ENCODE peak calls at places on chromosomes 3 and 15, in six cellular contexts. One of them, this sample, is unnamed.

GRCh38 chr15:40069178-40070165 is 30.5 kb upstream of the SRP14 start:
- DNase-seq in astrocyte: no peak
- DNase-seq in stomach: peak; percentile 99
- DNase-seq in lung: peak; percentile 91
- DNase-seq in GM12878: no peak
- DNase-seq in AG04450: no peak
- DNase-seq in this sample: peak; percentile 90

GRCh38 chr3:48430359-48431101 is 644 bp upstream of the PLXNB1 start:
- DNase-seq in astrocyte: no peak
- DNase-seq in stomach: no peak
- DNase-seq in lung: no peak
- DNase-seq in GM12878: no peak
- DNase-seq in AG04450: no peak
- DNase-seq in this sample: no peak

GRCh38 chr3:65776494-65776893 is 262.2 kb downstream of the MAGI1 start:
- DNase-seq in astrocyte: peak; percentile 40
- DNase-seq in stomach: no peak
- DNase-seq in lung: no peak
- DNase-seq in GM12878: no peak
- DNase-seq in AG04450: peak; percentile 7
- DNase-seq in this sample: no peak

GRCh38 chr3:29468150-29468549 is 187.3 kb downstream of the RBMS3 start:
- DNase-seq in astrocyte: no peak
- DNase-seq in stomach: no peak
- DNase-seq in lung: no peak
- DNase-seq in GM12878: no peak
- DNase-seq in AG04450: no peak
- DNase-seq in this sample: no peak

GRCh38 chr3:38111696-38112377 is 25.1 kb downstream of the ACAA1 start:
- DNase-seq in astrocyte: no peak
- DNase-seq in stomach: peak; percentile 25
- DNase-seq in lung: no peak
- DNase-seq in GM12878: no peak
- DNase-seq in AG04450: no peak
- DNase-seq in this sample: no peak

GRCh38 chr15:94258246-94258645 is 26.9 kb downstream of the MCTP2 start:
- DNase-seq in astrocyte: no peak
- DNase-seq in stomach: no peak
- DNase-seq in lung: no peak
- DNase-seq in GM12878: no peak
- DNase-seq in AG04450: no peak
- DNase-seq in this sample: peak; percentile 9

GRCh38 chr15:25797511-25798206 is 65.5 kb downstream of the ATP10A start:
- DNase-seq in astrocyte: no peak
- DNase-seq in stomach: no peak
- DNase-seq in lung: no peak
- DNase-seq in GM12878: no peak
- DNase-seq in AG04450: no peak
- DNase-seq in this sample: no peak

GRCh38 chr3:123342631-123343080 is 106.2 kb downstream of the ADCY5 start:
- DNase-seq in astrocyte: no peak
- DNase-seq in stomach: no peak
- DNase-seq in lung: no peak
- DNase-seq in GM12878: no peak
- DNase-seq in AG04450: no peak
- DNase-seq in this sample: no peak

GRCh38 chr15:32998979-32999677 is 195.4 kb downstream of the FMN1 start:
- DNase-seq in astrocyte: no peak
- DNase-seq in stomach: no peak
- DNase-seq in lung: no peak
- DNase-seq in GM12878: no peak
- DNase-seq in AG04450: no peak
- DNase-seq in this sample: no peak

GRCh38 chr15:62035256-62035908 is 24.9 kb downstream of the VPS13C start:
- DNase-seq in astrocyte: peak; percentile 75
- DNase-seq in stomach: no peak
- DNase-seq in lung: no peak
- DNase-seq in GM12878: no peak
- DNase-seq in AG04450: peak; percentile 6
- DNase-seq in this sample: no peak

GRCh38 chr3:52915245-52915772 is 18.0 kb upstream of the STIMATE start:
- DNase-seq in astrocyte: peak; percentile 15
- DNase-seq in stomach: no peak
- DNase-seq in lung: no peak
- DNase-seq in GM12878: no peak
- DNase-seq in AG04450: no peak
- DNase-seq in this sample: no peak

GRCh38 chr15:87368511-87368910 is 888.0 kb downstream of the NTRK3 start:
- DNase-seq in astrocyte: no peak
- DNase-seq in stomach: no peak
- DNase-seq in lung: no peak
- DNase-seq in GM12878: no peak
- DNase-seq in AG04450: no peak
- DNase-seq in this sample: no peak

GRCh38 chr15:63041982-63042878 is at the start of gene TPM1:
- DNase-seq in astrocyte: peak; percentile 91
- DNase-seq in stomach: peak; percentile 64
- DNase-seq in lung: peak; percentile 74
- DNase-seq in GM12878: no peak
- DNase-seq in AG04450: peak; percentile 77
- DNase-seq in this sample: no peak

GRCh38 chr15:29029651-29030195 is 143.9 kb downstream of the APBA2 start:
- DNase-seq in astrocyte: no peak
- DNase-seq in stomach: no peak
- DNase-seq in lung: no peak
- DNase-seq in GM12878: no peak
- DNase-seq in AG04450: no peak
- DNase-seq in this sample: no peak

GRCh38 chr15:39669671-39670070 is 88.8 kb downstream of the THBS1 start:
- DNase-seq in astrocyte: no peak
- DNase-seq in stomach: no peak
- DNase-seq in lung: no peak
- DNase-seq in GM12878: no peak
- DNase-seq in AG04450: no peak
- DNase-seq in this sample: no peak

GRCh38 chr3:25045291-25045690 is 382.8 kb upstream of the RARB start:
- DNase-seq in astrocyte: no peak
- DNase-seq in stomach: no peak
- DNase-seq in lung: no peak
- DNase-seq in GM12878: no peak
- DNase-seq in AG04450: no peak
- DNase-seq in this sample: no peak

GRCh38 chr3:64686446-64686908 is 1.3 kb downstream of the ADAMTS9 start:
- DNase-seq in astrocyte: peak; percentile 58
- DNase-seq in stomach: peak; percentile 32
- DNase-seq in lung: peak; percentile 56
- DNase-seq in GM12878: no peak
- DNase-seq in AG04450: no peak
- DNase-seq in this sample: no peak

GRCh38 chr3:124363451-124363850 is 366.8 kb upstream of the UMPS start:
- DNase-seq in astrocyte: peak; percentile 89
- DNase-seq in stomach: no peak
- DNase-seq in lung: no peak
- DNase-seq in GM12878: no peak
- DNase-seq in AG04450: peak; percentile 16
- DNase-seq in this sample: no peak

GRCh38 chr3:116103868-116104530 is 341.3 kb downstream of the LSAMP start:
- DNase-seq in astrocyte: no peak
- DNase-seq in stomach: no peak
- DNase-seq in lung: no peak
- DNase-seq in GM12878: no peak
- DNase-seq in AG04450: no peak
- DNase-seq in this sample: no peak

GRCh38 chr3:152444029-152444641 is 175.4 kb downstream of the MBNL1 start:
- DNase-seq in astrocyte: peak; percentile 42
- DNase-seq in stomach: no peak
- DNase-seq in lung: no peak
- DNase-seq in GM12878: peak; percentile 33
- DNase-seq in AG04450: peak; percentile 36
- DNase-seq in this sample: peak; percentile 67

DNA sequence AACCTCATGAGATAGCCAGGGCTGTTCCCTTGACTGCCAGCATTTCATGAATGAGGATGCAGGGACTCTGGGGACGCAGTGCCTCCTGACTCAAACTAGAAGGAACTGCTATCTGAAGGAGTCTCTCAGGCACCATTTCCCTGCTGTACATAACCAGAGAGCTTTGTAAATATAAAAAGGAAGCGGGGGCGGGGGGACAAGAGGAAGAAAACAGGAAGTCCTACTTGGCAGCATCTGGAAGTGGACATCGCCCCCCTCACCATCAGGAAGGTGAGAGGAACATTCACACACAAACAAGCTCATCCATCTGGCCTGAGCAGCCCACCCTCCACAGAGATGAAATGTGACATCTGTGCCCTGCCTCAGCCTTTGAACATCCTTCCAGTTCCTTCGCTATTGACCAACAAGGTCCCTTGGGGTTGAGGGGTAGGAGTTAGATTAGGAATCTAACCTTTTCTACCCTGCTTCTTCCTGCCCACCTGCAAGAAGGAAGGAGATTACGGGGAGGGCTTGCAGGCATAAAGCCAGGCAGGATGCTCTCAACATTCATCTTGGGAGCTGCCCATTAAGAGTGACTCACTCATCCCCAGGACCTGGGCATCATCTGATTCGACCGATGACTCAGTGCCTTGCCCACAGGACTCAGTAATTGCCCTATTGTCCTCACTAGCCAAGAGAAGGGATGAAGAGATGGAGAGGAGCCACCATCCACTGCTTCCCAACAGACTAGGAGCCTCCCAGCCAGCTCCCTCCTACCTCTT is 31.9 kb downstream of the SH3BP5 start:
- DNase-seq in astrocyte: peak; percentile 81
- DNase-seq in stomach: no peak
- DNase-seq in lung: no peak
- DNase-seq in GM12878: no peak
- DNase-seq in AG04450: no peak
- DNase-seq in this sample: no peak
- TF ChIP-seq CTCF in astrocyte: no peak
- TF ChIP-seq CTCF in stomach: no peak
- TF ChIP-seq CTCF in lung: no peak
- TF ChIP-seq CTCF in GM12878: no peak
- TF ChIP-seq CTCF in AG04450: no peak
- TF ChIP-seq CTCF in this sample: no peak

DNA sequence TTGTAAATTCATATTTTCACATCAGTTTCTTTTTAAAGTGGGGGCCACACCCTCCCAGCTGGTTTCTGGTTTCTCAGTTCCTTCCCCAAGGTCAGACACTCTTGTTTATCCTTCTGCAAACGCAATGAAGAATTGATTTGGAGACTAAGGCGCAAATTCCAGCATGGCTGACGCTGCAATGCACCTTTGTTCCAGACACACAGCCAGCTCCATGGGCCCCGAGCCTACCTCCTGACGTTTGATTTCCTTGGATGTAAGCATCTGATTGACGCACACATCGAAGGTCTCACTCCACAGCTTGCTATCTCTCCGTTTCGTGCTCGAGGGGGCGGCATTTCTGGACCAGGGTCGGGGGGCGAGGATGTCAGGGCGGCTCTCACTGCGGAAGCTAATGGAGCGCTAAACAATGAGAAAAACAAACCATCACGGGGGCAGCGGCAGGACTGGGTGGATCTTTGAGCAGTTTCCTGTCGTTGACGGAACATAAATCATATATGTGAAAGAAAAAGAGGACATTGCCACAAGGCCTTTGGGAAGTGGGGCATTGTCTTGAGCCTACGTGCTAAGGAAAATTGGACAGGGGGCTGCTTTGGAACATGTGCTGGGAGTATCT is 46.9 kb downstream of the ARHGEF3 start:
- DNase-seq in astrocyte: no peak
- DNase-seq in stomach: no peak
- DNase-seq in lung: no peak
- DNase-seq in GM12878: peak; percentile 34
- DNase-seq in AG04450: no peak
- DNase-seq in this sample: peak; percentile 70
- H3K4me3 ChIP-seq in astrocyte: no peak overlapping the region
- H3K4me3 ChIP-seq in stomach: peak overlapping the region; percentile 5
- H3K4me3 ChIP-seq in lung: no peak overlapping the region
- H3K4me3 ChIP-seq in GM12878: peak overlapping the region; percentile 72
- H3K4me3 ChIP-seq in AG04450: no peak overlapping the region
- H3K4me3 ChIP-seq in this sample: peak overlapping the region; percentile 58

DNA sequence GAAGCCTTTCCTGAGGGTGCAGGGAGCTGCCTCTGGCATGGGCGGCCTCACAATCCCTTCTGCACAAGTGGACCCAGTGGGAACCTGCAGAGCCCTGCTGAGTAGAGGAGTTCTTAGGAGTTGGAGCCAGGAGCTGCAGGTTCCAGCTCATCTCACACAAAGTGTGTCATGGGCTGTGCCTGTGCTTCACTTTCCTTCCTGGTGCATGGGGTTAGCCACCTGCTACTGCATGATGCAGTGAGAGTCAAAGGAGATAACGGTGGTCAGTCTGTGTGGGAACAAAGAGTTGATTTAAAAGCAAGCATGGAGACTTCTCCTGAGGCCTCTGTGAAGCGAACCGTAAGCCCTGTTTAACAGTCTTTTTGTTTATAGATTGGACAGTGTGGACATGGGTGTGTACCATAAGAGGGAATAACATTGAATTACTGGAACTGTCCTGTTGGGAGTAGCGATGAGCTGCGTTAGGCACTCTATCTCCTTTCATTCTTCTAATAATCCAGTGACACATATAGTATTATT is 68.6 kb upstream of the PRR23C start:
- DNase-seq in astrocyte: no peak
- DNase-seq in stomach: no peak
- DNase-seq in lung: no peak
- DNase-seq in GM12878: no peak
- DNase-seq in AG04450: no peak
- DNase-seq in this sample: no peak
- TF ChIP-seq CTCF in astrocyte: no peak
- TF ChIP-seq CTCF in stomach: no peak
- TF ChIP-seq CTCF in lung: no peak
- TF ChIP-seq CTCF in GM12878: no peak
- TF ChIP-seq CTCF in AG04450: no peak
- TF ChIP-seq CTCF in this sample: no peak

DNA sequence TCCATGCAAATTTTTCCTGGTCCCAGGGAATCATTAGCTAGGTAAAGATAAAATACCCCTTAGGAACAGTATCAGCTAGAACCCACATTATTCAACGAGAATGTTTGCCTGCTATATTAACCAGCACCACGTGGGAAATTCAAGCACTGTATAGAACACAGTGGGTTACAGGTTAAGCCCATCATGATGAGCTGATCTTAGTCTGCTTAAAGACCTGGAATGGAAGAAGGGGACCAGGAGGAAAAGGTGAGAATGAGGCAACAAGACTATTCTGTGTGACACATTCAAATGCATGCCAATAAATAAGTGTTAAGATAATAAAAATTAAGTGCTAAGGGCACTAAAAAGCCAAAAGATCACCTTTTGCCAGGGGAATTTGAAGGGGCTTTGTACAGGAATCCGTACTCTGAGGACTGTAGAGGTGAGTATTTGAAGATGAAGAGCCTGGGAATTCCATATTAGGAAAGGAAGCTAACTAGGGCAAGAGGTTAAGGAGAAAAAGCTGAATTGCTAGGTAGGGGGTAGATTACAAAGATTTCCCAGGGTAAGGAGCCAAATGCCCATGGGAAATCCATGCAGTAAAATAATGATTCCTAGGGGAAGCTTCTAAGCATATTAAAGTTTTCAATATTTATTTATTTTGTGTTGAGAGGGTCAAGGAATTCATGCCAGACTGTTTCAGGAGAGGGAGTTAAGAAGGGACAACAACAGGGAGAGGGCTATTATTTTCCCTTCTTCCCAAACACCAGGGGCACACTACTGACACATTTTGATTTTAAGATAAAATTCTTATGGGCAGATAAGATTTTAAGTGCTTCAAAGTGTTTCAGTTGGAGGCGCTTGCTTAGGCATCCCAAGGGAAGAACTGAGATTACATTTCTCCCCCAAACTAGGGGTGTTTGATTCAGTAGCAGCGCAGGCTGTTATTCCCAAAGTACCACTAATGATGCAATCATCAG is 2.3 kb upstream of the MED12L start:
- DNase-seq in astrocyte: no peak
- DNase-seq in stomach: no peak
- DNase-seq in lung: no peak
- DNase-seq in GM12878: no peak
- DNase-seq in AG04450: no peak
- DNase-seq in this sample: no peak
- H3K4me3 ChIP-seq in astrocyte: no peak overlapping the region
- H3K4me3 ChIP-seq in stomach: no peak overlapping the region
- H3K4me3 ChIP-seq in lung: no peak overlapping the region
- H3K4me3 ChIP-seq in GM12878: no peak overlapping the region
- H3K4me3 ChIP-seq in AG04450: no peak overlapping the region
- H3K4me3 ChIP-seq in this sample: no peak overlapping the region

This sample was measured in GM12865.